ENCODE peak calls at places on chromosomes 13 and 19, in four cellular contexts. L is psoas muscle; Q is CD8-positive, alpha-beta memory T cell; H is colonic mucosa. W is an unnamed sample.
A peak's percentile ranks its signal among the peaks of the same experiment; 100 is the strongest.

GRCh38 chr13:106612688-106613087 is 44.8 kb upstream of the ARGLU1 start:
- DNase-seq in Q (no peak), L (peak; percentile 74), H (peak; percentile 56), W (no peak)

GRCh38 chr13:49645451-49645850 is 17.1 kb downstream of the ARL11 start:
- DNase-seq in L (no peak), H (no peak), Q (no peak), W (no peak)

GRCh38 chr13:27728271-27728670 is 64.0 kb upstream of the GSX1 start:
- DNase-seq in Q (no peak), L (no peak), H (no peak), W (no peak)

GRCh38 chr13:23778879-23779278 is 110.3 kb downstream of the MIPEP start:
- DNase-seq in H (no peak), Q (no peak), L (no peak), W (no peak)

GRCh38 chr13:45370922-45371406 is 30.0 kb upstream of the TPT1 start:
- DNase-seq in Q (peak; percentile 64), H (peak; percentile 62), L (peak; percentile 80), W (peak; percentile 40)

GRCh38 chr13:76723551-76724232 is 162.5 kb downstream of the KCTD12 start:
- DNase-seq in L (peak; percentile 12), Q (no peak), H (no peak), W (no peak)

GRCh38 chr13:60078226-60078625 is 85.5 kb downstream of the DIAPH3 start:
- DNase-seq in L (no peak), Q (no peak), H (no peak), W (no peak)

GRCh38 chr13:74221752-74222151 is 87.5 kb upstream of the KLF12 start:
- DNase-seq in H (no peak), Q (no peak), L (no peak), W (no peak)

GRCh38 chr19:33094504-33095067 is 13.6 kb downstream of the GPATCH1 start:
- DNase-seq in L (no peak), Q (no peak), H (peak; percentile 41), W (no peak)

GRCh38 chr13:48773531-48774275 is 120.0 kb downstream of the CYSLTR2 start:
- DNase-seq in H (no peak), L (no peak), Q (no peak), W (no peak)

GRCh38 chr19:45508931-45509691 is 1.8 kb downstream of the VASP start:
- DNase-seq in H (peak; percentile 83), Q (peak; percentile 55), L (peak; percentile 80), W (peak; percentile 76)

GRCh38 chr13:72851678-72852014 is 69.7 kb downstream of the PIBF1 start:
- DNase-seq in H (no peak), L (no peak), Q (no peak), W (no peak)

GRCh38 chr19:11539495-11540365 is 1.1 kb downstream of the CNN1 start:
- DNase-seq in H (no peak), Q (no peak), L (no peak), W (no peak)

GRCh38 chr19:38679839-38680238 is 32.4 kb downstream of the ACTN4 start:
- DNase-seq in Q (no peak), L (no peak), H (no peak), W (no peak)

GRCh38 chr13:39483326-39483725 is 119.7 kb downstream of the LHFPL6 start:
- DNase-seq in H (no peak), Q (no peak), L (no peak), W (no peak)

GRCh38 chr19:5125797-5126497 is 157.0 kb downstream of the KDM4B start:
- DNase-seq in L (no peak), Q (no peak), H (no peak), W (no peak)

GRCh38 chr13:33108620-33109019 is 92.4 kb downstream of the KL start:
- DNase-seq in H (no peak), L (no peak), Q (no peak), W (no peak)

GRCh38 chr13:106357198-106357597 is 178.3 kb downstream of the EFNB2 start:
- DNase-seq in Q (no peak), L (no peak), H (no peak), W (no peak)

GRCh38 chr13:30113531-30113930 is 193.8 kb downstream of the KATNAL1 start:
- DNase-seq in Q (no peak), H (peak; percentile 41), L (no peak), W (no peak)

GRCh38 chr19:46368116-46368515 is 21.2 kb downstream of the PPP5C start:
- DNase-seq in Q (no peak), L (no peak), H (no peak), W (no peak)

GRCh38 chr19:13012690-13013608 is 17.7 kb downstream of the NFIX start:
- DNase-seq in H (peak; percentile 85), L (peak; percentile 84), Q (no peak), W (no peak)

DNA sequence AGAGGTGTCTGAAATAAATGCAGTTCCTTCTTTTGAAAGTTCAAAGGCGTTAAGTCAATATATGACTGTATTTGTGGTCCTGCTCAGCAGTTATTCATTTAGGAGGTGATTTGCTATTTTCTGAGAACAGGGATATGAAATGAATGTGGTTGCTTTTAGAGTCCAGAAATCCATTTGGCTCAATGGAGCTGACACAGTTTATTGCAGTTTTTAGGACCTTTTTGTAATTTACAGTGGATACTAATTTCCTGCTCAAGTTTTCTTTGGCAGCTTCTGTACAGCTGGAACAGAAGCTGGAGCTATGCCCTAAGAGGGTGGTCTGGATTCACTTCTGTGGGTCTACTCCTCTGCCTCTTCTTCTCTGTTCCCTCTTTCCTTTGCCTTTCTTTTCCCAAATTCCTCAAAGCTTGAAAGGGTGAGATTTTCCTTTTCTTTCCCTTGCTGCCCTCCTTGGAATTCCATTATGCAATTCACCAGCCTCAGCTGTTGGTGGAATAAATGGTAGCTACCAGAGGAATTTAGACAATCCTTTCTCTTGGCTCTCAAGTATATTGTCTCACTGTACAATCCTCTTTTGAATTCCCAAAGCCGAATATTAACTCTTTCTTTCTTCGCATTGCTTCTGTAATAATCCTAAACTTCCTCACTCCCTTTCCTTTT is 39.9 kb downstream of the ITGBL1 start:
- DNase-seq in L (no peak), H (no peak), Q (no peak), W (no peak)
- H3K4me3 ChIP-seq in L (no peak overlapping the region), H (no peak overlapping the region), Q (no peak overlapping the region), W (no peak overlapping the region)

GRCh38 chr13:102401305-102401704 is 543 bp downstream of the FGF14 start:
- DNase-seq in Q (no peak), H (no peak), L (no peak), W (no peak)
- H3K4me3 ChIP-seq in Q (no peak overlapping the region), H (peak overlapping the region; percentile 38), L (peak overlapping the region; percentile 61), W (no peak overlapping the region)

GRCh38 chr13:35392768-35393167 is 83.7 kb downstream of the MAB21L1 start:
- DNase-seq in Q (no peak), H (no peak), L (no peak), W (no peak)

GRCh38 chr13:35388979-35389378 is 87.5 kb downstream of the MAB21L1 start:
- DNase-seq in Q (no peak), L (no peak), H (no peak), W (no peak)

GRCh38 chr13:35388456-35388855 is 88.0 kb downstream of the MAB21L1 start:
- DNase-seq in H (no peak), Q (no peak), L (no peak), W (no peak)

GRCh38 chr13:35389535-35389934 is 87.0 kb downstream of the MAB21L1 start:
- DNase-seq in L (no peak), Q (no peak), H (no peak), W (no peak)

DNA sequence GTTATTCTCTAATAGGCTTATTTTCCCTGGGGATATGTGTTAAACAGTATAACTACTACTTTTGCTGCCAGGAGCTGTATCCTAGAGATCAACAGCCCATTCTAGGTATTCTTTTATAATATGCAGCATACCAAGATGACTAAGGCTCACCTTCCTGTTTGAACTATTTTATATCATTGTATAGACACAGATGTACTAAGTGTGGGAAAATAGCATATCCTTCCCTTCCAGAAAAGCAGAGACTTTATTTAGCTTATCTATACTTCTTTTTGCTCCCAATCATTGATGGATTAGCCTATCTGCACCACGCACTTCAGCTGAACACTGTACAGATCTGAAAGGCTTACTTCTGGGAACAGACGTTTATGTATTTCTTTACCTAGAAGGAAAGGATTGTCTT is 82.6 kb downstream of the MAB21L1 start:
- DNase-seq in L (no peak), Q (no peak), H (no peak), W (no peak)
- H3K4me3 ChIP-seq in L (no peak overlapping the region), Q (no peak overlapping the region), H (no peak overlapping the region), W (no peak overlapping the region)

GRCh38 chr19:17328517-17329060 is 6.1 kb downstream of the ANO8 start:
- DNase-seq in L (no peak), H (no peak), Q (peak; percentile 63), W (no peak)

GRCh38 chr19:17330546-17331253 is 4.0 kb downstream of the ANO8 start:
- DNase-seq in Q (no peak), L (no peak), H (no peak), W (no peak)

GRCh38 chr19:17329061-17329767 is 5.4 kb downstream of the ANO8 start:
- DNase-seq in H (no peak), L (no peak), Q (no peak), W (no peak)

GRCh38 chr19:17331254-17331558 is 3.4 kb downstream of the ANO8 start:
- DNase-seq in H (no peak), L (no peak), Q (no peak), W (no peak)

GRCh38 chr19:17329768-17330545 is 4.7 kb downstream of the ANO8 start:
- DNase-seq in L (no peak), H (no peak), Q (no peak), W (no peak)
- H3K4me3 ChIP-seq in L (no peak overlapping the region), H (no peak overlapping the region), Q (no peak overlapping the region), W (no peak overlapping the region)

DNA sequence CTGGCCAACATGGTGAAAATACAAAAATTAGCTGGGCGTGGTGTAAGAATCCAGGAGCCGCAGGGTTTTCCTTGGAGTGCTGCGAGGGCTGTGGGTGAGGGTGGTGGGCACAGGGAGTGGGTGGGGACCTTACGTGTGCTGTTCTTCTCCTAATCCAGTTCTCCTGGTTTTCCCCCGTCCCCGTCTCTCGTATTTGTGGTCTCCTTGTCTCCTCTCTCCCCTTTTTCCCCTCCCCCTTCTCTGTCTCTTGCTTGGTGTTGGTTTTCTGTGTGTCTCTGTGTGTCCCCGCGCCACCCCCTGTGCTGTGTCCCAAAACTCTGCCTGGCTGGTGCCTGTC is 1.7 kb downstream of the SELENOW start:
- DNase-seq in H (no peak), Q (no peak), L (no peak), W (no peak)
- H3K4me3 ChIP-seq in H (peak overlapping the region; percentile 93), Q (no peak overlapping the region), L (peak overlapping the region; percentile 93), W (peak overlapping the region; percentile 89)

DNA sequence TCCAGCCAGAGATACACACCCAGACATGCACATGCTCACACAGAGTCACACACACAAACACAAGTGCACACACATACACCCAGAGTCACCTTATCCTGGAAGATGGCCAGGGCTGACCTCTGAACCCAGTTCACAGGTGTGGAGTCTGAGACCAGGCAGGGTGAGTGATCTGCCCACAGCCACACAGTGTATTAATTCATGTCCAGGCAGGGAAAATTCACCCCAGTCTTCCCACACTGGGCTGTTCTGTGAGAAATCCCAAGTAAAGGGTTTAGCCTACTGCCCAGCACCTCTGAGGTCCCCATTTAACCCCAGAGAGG is 2.0 kb downstream of the POU2F2 start:
- DNase-seq in Q (no peak), L (no peak), H (no peak), W (no peak)
- H3K4me3 ChIP-seq in Q (no peak overlapping the region), L (no peak overlapping the region), H (no peak overlapping the region), W (no peak overlapping the region)

GRCh38 chr13:94664889-94665288 is 47.5 kb downstream of the SOX21 start:
- DNase-seq in L (no peak), H (no peak), Q (no peak), W (no peak)
- H3K4me3 ChIP-seq in L (no peak overlapping the region), H (no peak overlapping the region), Q (no peak overlapping the region), W (no peak overlapping the region)

GRCh38 chr13:71771144-71771543 is 95.9 kb downstream of the DACH1 start:
- DNase-seq in Q (no peak), H (no peak), L (no peak), W (no peak)
- H3K4me3 ChIP-seq in Q (no peak overlapping the region), H (no peak overlapping the region), L (no peak overlapping the region), W (no peak overlapping the region)